ENCODE peak calls at places on chromosome 4, in five cellular contexts. S is tibial artery, V is neuronal stem cell, J is transverse colon, L is NT2/D1. M is an unnamed sample. For H3K4me1 and H3K27me3, the result is how much of the 10 kb centered on the place peaks cover.

GRCh38 chr4:158722291-158722916 is 792 bp downstream of the PPID start:
- DNase-seq in V (peak), J (no peak), S (no peak), L (no peak), M (no peak)

GRCh38 chr4:39732728-39733127 is 34.8 kb downstream of the UBE2K start:
- DNase-seq in J (no peak), S (no peak), L (no peak), V (no peak), M (no peak)

GRCh38 chr4:28562913-28563312 is 1702.3 kb downstream of the STIM2 start:
- DNase-seq in L (no peak), J (no peak), V (no peak), S (no peak), M (no peak)

GRCh38 chr4:34732170-34732569 is 1512.1 kb downstream of the ARAP2 start:
- DNase-seq in V (no peak), S (no peak), L (no peak), J (no peak), M (no peak)

GRCh38 chr4:140141196-140141845 is 12.7 kb downstream of the MAML3 start:
- DNase-seq in L (no peak), S (no peak), J (no peak), V (no peak), M (no peak)

GRCh38 chr4:139770361-139770760 is 104.7 kb downstream of the MGST2 start:
- DNase-seq in V (no peak), J (no peak), S (no peak), L (no peak), M (no peak)

GRCh38 chr4:140858897-140859296 is 102.7 kb upstream of the TBC1D9 start:
- DNase-seq in V (no peak), L (no peak), S (no peak), J (no peak), M (no peak)

GRCh38 chr4:857461-857860 is 31.5 kb upstream of the CPLX1 start:
- DNase-seq in V (no peak), L (no peak), J (no peak), S (no peak), M (no peak)

GRCh38 chr4:159487284-159487747 is 384.4 kb downstream of the RAPGEF2 start:
- DNase-seq in V (peak), S (no peak), J (peak), L (peak), M (no peak)

GRCh38 chr4:89316931-89317366 is 9.3 kb upstream of the GPRIN3 start:
- DNase-seq in S (no peak), J (no peak), L (no peak), V (no peak), M (no peak)

GRCh38 chr4:48041535-48042137 is 25.1 kb downstream of the NIPAL1 start:
- DNase-seq in J (peak), L (no peak), V (no peak), S (no peak), M (no peak)

GRCh38 chr4:183478926-183479325 is 25.9 kb upstream of the ING2 start:
- DNase-seq in J (no peak), S (no peak), L (no peak), V (no peak), M (no peak)

DNA sequence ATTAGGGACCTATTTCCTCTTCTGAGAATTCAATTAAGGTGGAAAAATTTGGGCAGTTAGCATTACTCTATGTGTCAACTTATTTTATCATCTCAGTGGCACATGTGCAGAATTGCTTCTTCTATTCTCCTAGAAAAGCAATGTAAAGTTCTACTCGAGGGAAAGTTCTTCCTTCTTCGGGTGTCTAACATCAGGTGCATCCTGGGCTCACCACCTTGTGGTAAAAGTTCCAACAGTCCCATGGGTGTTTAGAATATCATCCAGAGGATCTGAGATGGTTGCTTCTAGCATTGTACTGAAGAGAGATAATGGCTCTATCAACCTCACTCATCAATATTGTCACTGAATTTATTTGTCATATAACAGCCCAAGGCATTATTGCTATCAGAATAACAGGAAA is 969.7 kb downstream of the PDHA2 start:
- DNase-seq in S (no peak), J (no peak), V (no peak), L (no peak), M (no peak)
- H3K4me3 ChIP-seq in S (no peak), J (no peak), V (no peak), L (no peak), M (no peak)

GRCh38 chr4:25919676-25920075 is 5.7 kb downstream of the SMIM20 start:
- DNase-seq in S (no peak), J (peak), L (no peak), V (no peak), M (no peak)
- H3K4me1 ChIP-seq in S (under half), J (under half), L (under half), V (under half), M (under half)

GRCh38 chr4:187135878-187136277 is 412.2 kb upstream of the FAT1 start:
- DNase-seq in L (no peak), J (no peak), V (no peak), S (no peak), M (no peak)
- H3K27me3 ChIP-seq in L (under half), J (under half), V (under half), S (under half), M (under half)

GRCh38 chr4:2218436-2218835 is 23.5 kb downstream of the HAUS3 start:
- DNase-seq in L (no peak), S (no peak), J (no peak), V (no peak), M (no peak)

GRCh38 chr4:2226261-2226660 is 15.7 kb downstream of the HAUS3 start:
- DNase-seq in L (no peak), S (no peak), J (no peak), V (no peak), M (no peak)

GRCh38 chr4:2220016-2220620 is 21.8 kb downstream of the HAUS3 start:
- DNase-seq in L (no peak), V (peak), J (peak), S (peak), M (no peak)

GRCh38 chr4:2219233-2219760 is 22.6 kb downstream of the HAUS3 start:
- DNase-seq in S (no peak), J (no peak), L (no peak), V (no peak), M (no peak)

GRCh38 chr4:2222838-2223237 is 19.1 kb downstream of the HAUS3 start:
- DNase-seq in L (no peak), J (no peak), S (no peak), V (no peak), M (no peak)
- H3K4me3 ChIP-seq in L (no peak), J (no peak), S (no peak), V (no peak), M (no peak)

GRCh38 chr4:69744157-69744478 is 16.3 kb downstream of the SULT1B1 start:
- DNase-seq in S (no peak), L (no peak), J (no peak), V (no peak), M (no peak)
- H3K4me1 ChIP-seq in S (under half), L (under half), J (under half), V (under half), M (under half)

GRCh38 chr4:86759298-86759697 is 89.9 kb downstream of the SLC10A6 start:
- DNase-seq in J (no peak), S (no peak), L (no peak), V (peak), M (no peak)
- H3K27me3 ChIP-seq in J (under half), S (under half), L (under half), V (under half), M (under half)